ENCODE peak calls at places on chromosomes 6 and 20, in eight cellular contexts. Y is MCF 10A, E is fibroblast of mammary gland, N is adrenal gland, U is left ventricle myocardium inferior, H is lower lobe of right lung, W is cardiac muscle cell, O is suprapubic skin. C is an unnamed sample.

GRCh38 chr6:83057705-83058321 is 7.8 kb downstream of the UBE3D start:
- DNase-seq in N (peak; percentile 29), U (no peak), O (no peak), H (no peak), W (peak; percentile 59), E (peak; percentile 56), Y (peak; percentile 68), C (peak; percentile 22)

GRCh38 chr6:11804706-11805105 is 26.1 kb upstream of the ADTRP start:
- DNase-seq in N (no peak), U (no peak), Y (peak; percentile 30), E (no peak), W (no peak), H (no peak), O (no peak), C (no peak)

GRCh38 chr6:162644153-162644552 is 83.4 kb downstream of the PRKN start:
- DNase-seq in H (no peak), W (no peak), Y (no peak), N (no peak), E (no peak), U (no peak), O (no peak), C (no peak)

GRCh38 chr6:36050305-36050704 is 22.7 kb downstream of the MAPK14 start:
- DNase-seq in H (no peak), Y (peak; percentile 4), O (no peak), E (no peak), U (no peak), N (no peak), W (no peak), C (no peak)

GRCh38 chr6:28383235-28384142 is 16.1 kb downstream of the ZSCAN12 start:
- DNase-seq in O (peak; percentile 90), E (peak; percentile 95), N (peak; percentile 96), Y (peak; percentile 80), H (peak; percentile 92), U (peak; percentile 84), W (peak; percentile 95), C (peak; percentile 78)

GRCh38 chr6:157312733-157313132 is 10.6 kb downstream of the TMEM242 start:
- DNase-seq in W (no peak), E (no peak), Y (no peak), N (no peak), H (no peak), U (no peak), O (no peak), C (no peak)

GRCh38 chr20:44324343-44324742 is 12.5 kb upstream of the R3HDML start:
- DNase-seq in Y (peak; percentile 23), U (no peak), H (no peak), O (no peak), N (no peak), W (no peak), E (no peak), C (no peak)

GRCh38 chr6:36235309-36235708 is 34.6 kb upstream of the PNPLA1 start:
- DNase-seq in O (no peak), W (no peak), U (no peak), E (no peak), H (no peak), Y (no peak), N (peak; percentile 61), C (no peak)

GRCh38 chr20:62362991-62363919 is 3.9 kb downstream of the LAMA5 start:
- DNase-seq in N (peak; percentile 17), H (peak; percentile 48), U (peak; percentile 27), W (no peak), O (no peak), E (no peak), Y (peak; percentile 42), C (no peak)

GRCh38 chr20:63819224-63819917 is 11.7 kb downstream of the ZBTB46 start:
- DNase-seq in O (no peak), H (no peak), W (no peak), U (peak; percentile 44), N (no peak), E (peak; percentile 28), Y (no peak), C (no peak)

GRCh38 chr20:62740286-62741141 is 31.9 kb downstream of the NTSR1 start:
- DNase-seq in O (no peak), Y (peak; percentile 96), U (peak; percentile 15), N (peak; percentile 10), H (peak; percentile 48), E (peak; percentile 94), W (no peak), C (peak; percentile 88)

GRCh38 chr20:25453035-25453810 is 45.8 kb downstream of the GINS1 start:
- DNase-seq in U (no peak), O (no peak), Y (peak; percentile 84), W (peak; percentile 41), N (no peak), E (peak; percentile 21), H (no peak), C (no peak)

GRCh38 chr6:157276134-157276532 is 47.2 kb downstream of the TMEM242 start:
- DNase-seq in W (no peak), N (no peak), H (no peak), Y (no peak), E (no peak), U (no peak), O (no peak), C (no peak)

GRCh38 chr6:135180458-135181332 is at the start of gene MYB:
- DNase-seq in Y (peak; percentile 62), O (peak; percentile 79), E (peak; percentile 29), W (peak; percentile 73), H (peak; percentile 63), N (peak; percentile 34), U (peak; percentile 34), C (peak; percentile 92)

GRCh38 chr6:56875961-56876360 is 78.9 kb upstream of the BEND6 start:
- DNase-seq in O (no peak), Y (no peak), W (no peak), H (no peak), E (peak; percentile 73), N (no peak), U (no peak), C (no peak)
- TF ChIP-seq CTCF in O (no peak), Y (no peak), W (no peak), H (no peak), E (no peak), N (no peak), U (no peak), C (no peak)

GRCh38 chr6:115468272-115469005 is 592.3 kb downstream of the FRK start:
- DNase-seq in W (no peak), H (no peak), O (no peak), Y (no peak), U (no peak), E (no peak), N (no peak), C (no peak)
- TF ChIP-seq CTCF in W (no peak), H (no peak), O (no peak), Y (no peak), U (no peak), E (no peak), N (no peak), C (no peak)

GRCh38 chr6:132381381-132381780 is 19.9 kb downstream of the MOXD1 start:
- DNase-seq in O (no peak), W (no peak), H (no peak), N (no peak), U (no peak), Y (no peak), E (no peak), C (no peak)
- TF ChIP-seq CTCF in O (no peak), W (no peak), H (no peak), N (no peak), U (no peak), Y (no peak), E (no peak), C (no peak)

GRCh38 chr6:24234043-24234442 is 108.0 kb downstream of the NRSN1 start:
- DNase-seq in O (no peak), U (no peak), W (no peak), N (no peak), Y (no peak), H (no peak), E (no peak), C (no peak)

GRCh38 chr6:24227556-24227955 is 101.5 kb downstream of the NRSN1 start:
- DNase-seq in N (no peak), Y (no peak), U (no peak), O (no peak), H (no peak), E (no peak), W (no peak), C (no peak)

GRCh38 chr6:24229694-24230093 is 103.7 kb downstream of the NRSN1 start:
- DNase-seq in Y (no peak), U (no peak), H (peak; percentile 59), E (no peak), N (no peak), O (no peak), W (no peak), C (no peak)

GRCh38 chr6:24228681-24229255 is 102.8 kb downstream of the NRSN1 start:
- DNase-seq in Y (peak; percentile 37), U (no peak), N (no peak), O (no peak), W (no peak), H (no peak), E (peak; percentile 95), C (no peak)

GRCh38 chr6:24231578-24231977 is 105.6 kb downstream of the NRSN1 start:
- DNase-seq in W (no peak), N (no peak), U (no peak), Y (no peak), E (no peak), O (no peak), H (no peak), C (no peak)
- TF ChIP-seq CTCF in W (no peak), N (no peak), U (no peak), Y (no peak), E (no peak), O (no peak), H (no peak), C (no peak)

GRCh38 chr6:137351890-137352289 is 132.7 kb upstream of the IFNGR1 start:
- DNase-seq in W (no peak), N (no peak), E (peak; percentile 43), O (no peak), H (no peak), Y (no peak), U (no peak), C (no peak)

GRCh38 chr6:137352859-137353258 is 133.7 kb upstream of the IFNGR1 start:
- DNase-seq in E (peak; percentile 11), U (no peak), N (no peak), H (no peak), O (no peak), Y (no peak), W (no peak), C (no peak)

GRCh38 chr6:137349856-137350830 is 131.0 kb upstream of the IFNGR1 start:
- DNase-seq in Y (no peak), N (no peak), E (no peak), U (no peak), O (no peak), H (no peak), W (no peak), C (no peak)

GRCh38 chr6:137350857-137351256 is 131.7 kb upstream of the IFNGR1 start:
- DNase-seq in O (no peak), U (no peak), N (no peak), Y (no peak), W (no peak), E (no peak), H (no peak), C (no peak)

GRCh38 chr6:137348777-137349176 is 129.6 kb upstream of the IFNGR1 start:
- DNase-seq in W (no peak), E (no peak), H (no peak), Y (no peak), O (no peak), U (no peak), N (no peak), C (no peak)
- TF ChIP-seq CTCF in W (no peak), E (no peak), H (no peak), Y (no peak), O (no peak), U (no peak), N (no peak), C (no peak)

C was measured in GM13977.